ENCODE peak calls at places on chromosomes 3 and 15, in eight cellular contexts. T is AG10803, K is upper lobe of right lung, C is mesenchymal stem cell, N is NCI-H510A treated with DMSO at 0.1 percent for 48 hours, V is pancreas, L is fibroblast of the aortic adventitia, Q is MM.1S. J is an unnamed sample.

GRCh38 chr3:29565236-29565635 is 284.4 kb downstream of the RBMS3 start:
- DNase-seq in Q (no peak), V (no peak), L (no peak), K (no peak), N (no peak), C (no peak), T (peak), J (no peak)

GRCh38 chr3:187775549-187775948 is 30.3 kb upstream of the BCL6 start:
- DNase-seq in C (no peak), V (no peak), L (no peak), T (no peak), Q (no peak), K (no peak), N (no peak), J (no peak)

GRCh38 chr3:10531031-10531430 is 25.6 kb upstream of the ATP2B2 start:
- DNase-seq in V (peak), L (no peak), Q (no peak), N (no peak), K (peak), C (no peak), T (no peak), J (peak)

GRCh38 chr3:38580450-38581382 is 68.8 kb downstream of the SCN5A start:
- DNase-seq in V (no peak), Q (no peak), N (no peak), T (no peak), K (peak), C (no peak), L (no peak), J (peak)

GRCh38 chr3:18946524-18946923 is 201.8 kb upstream of the KCNH8 start:
- DNase-seq in L (no peak), Q (no peak), T (no peak), V (no peak), C (no peak), N (peak), K (no peak), J (no peak)

GRCh38 chr3:127015282-127016042 is 32.5 kb downstream of the PLXNA1 start:
- DNase-seq in C (no peak), L (no peak), N (no peak), Q (no peak), V (no peak), K (no peak), T (no peak), J (no peak)

GRCh38 chr3:58329922-58330413 is 2.7 kb upstream of the PXK start:
- DNase-seq in N (no peak), C (no peak), V (no peak), T (no peak), L (no peak), K (no peak), Q (no peak), J (no peak)

GRCh38 chr15:98754283-98755022 is 106.1 kb downstream of the IGF1R start:
- DNase-seq in Q (no peak), K (no peak), T (peak), N (no peak), L (peak), C (peak), V (no peak), J (no peak)

GRCh38 chr3:58679974-58680656 is 13.5 kb upstream of the FAM3D start:
- DNase-seq in N (no peak), K (no peak), C (no peak), L (no peak), T (no peak), V (no peak), Q (no peak), J (peak)